ENCODE peak calls at places on chromosomes 5 and 9, in five cellular contexts. O is astrocyte, U is MM.1S, V is RWPE1, N is cardiac muscle cell. F is an unnamed sample.

GRCh38 chr9:14056235-14056930 is 257.6 kb downstream of the NFIB start:
- DNase-seq in U (peak), O (no peak), V (no peak), N (peak), F (no peak)

GRCh38 chr5:178527458-178528307 is 62.5 kb downstream of the COL23A1 start:
- DNase-seq in N (no peak), O (no peak), U (no peak), V (no peak), F (peak)

GRCh38 chr5:171806976-171807823 is 21.6 kb downstream of the SMIM23 start:
- DNase-seq in U (no peak), V (no peak), N (no peak), O (peak), F (no peak)

GRCh38 chr9:134982311-134982710 is 64.6 kb upstream of the FCN1 start:
- DNase-seq in U (no peak), V (no peak), O (no peak), N (no peak), F (no peak)

GRCh38 chr5:92337772-92338234 is 954.7 kb upstream of the ARRDC3 start:
- DNase-seq in N (peak), U (no peak), O (peak), V (no peak), F (no peak)

GRCh38 chr5:168612123-168612522 is 33.0 kb upstream of the PANK3 start:
- DNase-seq in V (no peak), U (no peak), O (peak), N (no peak), F (no peak)

GRCh38 chr9:136619742-136620440 is 42.8 kb upstream of the EGFL7 start:
- DNase-seq in V (no peak), O (no peak), U (no peak), N (no peak), F (peak)

GRCh38 chr5:124963236-124963929 is 216.9 kb upstream of the ZNF608 start:
- DNase-seq in O (peak), V (peak), N (peak), U (no peak), F (no peak)

GRCh38 chr9:37971691-37972090 is 67.8 kb upstream of the SLC25A51 start:
- DNase-seq in O (no peak), U (no peak), V (no peak), N (no peak), F (no peak)

GRCh38 chr9:135098400-135099105 is 11.1 kb downstream of the OLFM1 start:
- DNase-seq in U (peak), N (peak), O (no peak), V (peak), F (no peak)

GRCh38 chr5:2903451-2904395 is 152.2 kb upstream of the IRX2 start:
- DNase-seq in U (no peak), N (no peak), O (no peak), V (no peak), F (no peak)

GRCh38 chr5:139390639-139391569 is 1.2 kb upstream of the MZB1 start:
- DNase-seq in U (no peak), O (no peak), N (no peak), V (no peak), F (peak)

GRCh38 chr9:121819511-121820231 is 168.2 kb downstream of the DAB2IP start:
- DNase-seq in O (peak), V (peak), U (no peak), N (no peak), F (no peak)

GRCh38 chr9:125631391-125632085 is 75.5 kb downstream of the MAPKAP1 start:
- DNase-seq in O (peak), U (peak), V (peak), N (peak), F (no peak)

GRCh38 chr9:14529629-14530028 is 163.6 kb downstream of the ZDHHC21 start:
- DNase-seq in O (no peak), V (no peak), U (no peak), N (no peak), F (no peak)

GRCh38 chr9:105040462-105040861 is 112.5 kb upstream of the ABCA1 start:
- DNase-seq in V (no peak), N (no peak), U (no peak), O (no peak), F (no peak)

GRCh38 chr9:87516222-87516930 is 18.7 kb downstream of the DAPK1 start:
- DNase-seq in U (no peak), V (no peak), O (peak), N (no peak), F (peak)

GRCh38 chr5:16755641-16756040 is 138.8 kb upstream of the RETREG1 start:
- DNase-seq in V (no peak), N (no peak), O (no peak), U (no peak), F (no peak)

GRCh38 chr9:75051285-75051684 is 23.2 kb upstream of the CARNMT1 start:
- DNase-seq in N (no peak), U (no peak), O (no peak), V (no peak), F (no peak)

GRCh38 chr5:125065736-125066135 is 319.3 kb upstream of the ZNF608 start:
- DNase-seq in O (peak), U (no peak), V (no peak), N (peak), F (no peak)

GRCh38 chr5:135921388-135921787 is 25.7 kb upstream of the IL9 start:
- DNase-seq in N (no peak), V (peak), U (no peak), O (no peak), F (no peak)

GRCh38 chr5:149596712-149597111 is 15.4 kb downstream of the ARHGEF37 start:
- DNase-seq in O (no peak), N (no peak), U (no peak), V (no peak), F (no peak)

GRCh38 chr5:149597618-149598017 is 16.3 kb downstream of the ARHGEF37 start:
- DNase-seq in N (no peak), O (no peak), V (no peak), U (no peak), F (no peak)

GRCh38 chr5:149594206-149594895 is 13.1 kb downstream of the ARHGEF37 start:
- DNase-seq in U (no peak), N (no peak), O (no peak), V (no peak), F (no peak)

GRCh38 chr5:149588947-149589346 is 7.6 kb downstream of the ARHGEF37 start:
- DNase-seq in O (no peak), N (no peak), V (no peak), U (no peak), F (no peak)

DNA sequence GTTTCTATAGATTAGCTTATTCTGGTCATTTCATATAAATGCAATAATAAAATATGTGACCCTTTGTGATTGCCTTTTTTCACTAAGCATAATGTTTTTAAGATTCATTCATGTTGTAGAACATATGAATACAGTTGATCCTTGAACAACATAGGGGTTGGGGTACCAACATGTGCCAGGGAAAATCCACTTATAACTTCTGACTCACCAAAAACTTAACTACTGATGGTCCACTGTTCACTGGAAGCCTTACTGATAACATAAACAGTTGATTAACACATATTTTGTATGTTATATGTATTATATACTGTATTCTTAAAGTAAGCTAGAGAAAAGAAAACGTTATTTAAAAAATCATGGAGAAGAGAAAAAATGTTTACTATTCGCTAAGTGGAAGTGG is 12.1 kb downstream of the ARHGEF37 start:
- DNase-seq in O (no peak), N (no peak), V (no peak), U (no peak), F (no peak)
- H3K27ac ChIP-seq in O (no peak), N (no peak), V (no peak), U (no peak), F (no peak)

DNA sequence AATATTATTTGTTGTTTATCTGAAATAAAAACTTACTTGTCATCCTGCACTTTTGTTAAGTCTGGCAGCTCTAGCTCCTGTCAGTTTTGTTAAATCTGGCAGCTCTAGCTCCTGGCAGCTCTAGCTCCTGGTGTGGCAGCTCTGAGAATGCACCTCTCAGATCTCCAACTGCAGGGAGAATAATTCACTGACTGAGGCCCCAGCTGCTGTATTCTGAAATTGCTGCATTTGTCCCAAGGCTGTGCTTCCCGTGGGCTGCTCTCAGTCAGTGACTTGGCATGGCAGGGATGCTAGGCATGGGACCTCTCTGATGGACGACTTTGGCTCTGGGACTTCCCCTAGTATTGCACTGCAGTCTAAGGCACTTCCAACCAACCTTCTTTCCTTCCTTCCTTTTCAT is 475.7 kb downstream of the CCDC171 start:
- DNase-seq in N (no peak), O (no peak), V (no peak), U (no peak), F (no peak)
- H3K27ac ChIP-seq in N (no peak), O (peak), V (no peak), U (no peak), F (no peak)

DNA sequence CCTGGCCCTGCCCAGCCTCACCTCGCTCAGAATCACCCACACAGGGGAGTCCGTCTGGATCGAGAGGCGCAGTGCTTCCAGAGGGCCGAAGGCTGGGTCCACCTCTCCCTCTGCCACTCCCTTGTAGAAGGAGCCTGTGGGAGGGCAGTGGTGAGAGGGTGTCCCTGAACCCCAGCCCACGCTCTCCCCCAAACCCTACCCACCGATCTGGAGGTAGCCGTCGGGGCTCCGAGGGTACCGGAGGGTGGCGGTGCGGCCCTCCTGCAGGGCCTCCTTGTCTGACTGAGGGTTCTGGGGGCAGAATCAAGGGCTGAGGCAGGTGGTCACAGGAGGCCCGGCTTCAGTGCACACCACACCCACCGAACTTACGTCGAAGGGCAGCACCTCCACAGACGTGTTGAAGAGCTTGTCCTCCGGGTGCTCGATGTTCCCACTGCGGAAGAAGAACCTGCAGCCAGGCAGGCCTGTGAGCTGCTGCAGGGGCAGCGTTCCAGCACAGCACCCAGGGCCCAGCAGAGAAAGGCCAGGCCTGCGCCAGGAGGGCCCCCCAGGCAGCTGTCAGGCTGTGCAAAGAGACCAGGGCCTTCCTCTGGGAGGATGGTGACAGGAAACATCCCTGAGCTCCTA is 4.5 kb downstream of the LTC4S start:
- DNase-seq in U (no peak), O (no peak), N (no peak), V (no peak), F (no peak)
- H3K27ac ChIP-seq in U (no peak), O (no peak), N (no peak), V (peak), F (no peak)

GRCh38 chr5:158532739-158533138 is 567.0 kb downstream of the EBF1 start:
- DNase-seq in V (no peak), N (no peak), O (no peak), U (peak), F (no peak)

GRCh38 chr5:158534203-158534602 is 565.5 kb downstream of the EBF1 start:
- DNase-seq in U (no peak), O (no peak), V (no peak), N (no peak), F (no peak)

GRCh38 chr5:158538506-158539074 is 561.1 kb downstream of the EBF1 start:
- DNase-seq in V (no peak), O (no peak), U (peak), N (no peak), F (no peak)

GRCh38 chr5:158541535-158541934 is 558.2 kb downstream of the EBF1 start:
- DNase-seq in N (no peak), V (no peak), O (peak), U (no peak), F (no peak)

DNA sequence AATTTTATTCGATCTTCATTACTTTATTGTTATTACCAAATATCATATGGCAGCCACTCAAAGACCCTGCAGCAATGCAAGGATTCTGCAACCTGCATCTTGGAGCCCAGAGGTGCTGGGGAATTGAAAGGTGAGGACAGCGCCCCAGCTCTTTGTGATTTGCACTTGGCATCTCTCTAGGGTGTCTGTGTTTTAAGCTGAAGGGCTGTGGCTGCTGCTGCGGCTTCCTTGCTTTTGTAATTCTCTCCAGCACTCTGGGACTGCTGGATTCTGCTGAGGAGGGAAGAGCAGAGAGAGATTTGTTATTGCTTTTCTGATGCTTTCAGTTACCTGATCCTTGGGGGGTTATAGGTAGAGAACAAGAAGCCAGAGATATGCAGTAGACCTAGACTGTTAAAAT is 562.4 kb downstream of the EBF1 start:
- DNase-seq in O (no peak), N (no peak), U (no peak), V (no peak), F (no peak)
- H3K27ac ChIP-seq in O (no peak), N (no peak), U (no peak), V (no peak), F (no peak)

GRCh38 chr5:42545038-42545437 is 121.8 kb downstream of the GHR start:
- DNase-seq in O (no peak), V (no peak), N (no peak), U (no peak), F (no peak)

GRCh38 chr5:42547146-42547545 is 123.9 kb downstream of the GHR start:
- DNase-seq in N (no peak), U (no peak), V (peak), O (peak), F (no peak)

GRCh38 chr5:42547894-42548293 is 124.7 kb downstream of the GHR start:
- DNase-seq in N (no peak), U (no peak), V (no peak), O (no peak), F (no peak)

GRCh38 chr5:42542106-42542505 is 118.9 kb downstream of the GHR start:
- DNase-seq in O (no peak), V (no peak), N (no peak), U (no peak), F (no peak)

DNA sequence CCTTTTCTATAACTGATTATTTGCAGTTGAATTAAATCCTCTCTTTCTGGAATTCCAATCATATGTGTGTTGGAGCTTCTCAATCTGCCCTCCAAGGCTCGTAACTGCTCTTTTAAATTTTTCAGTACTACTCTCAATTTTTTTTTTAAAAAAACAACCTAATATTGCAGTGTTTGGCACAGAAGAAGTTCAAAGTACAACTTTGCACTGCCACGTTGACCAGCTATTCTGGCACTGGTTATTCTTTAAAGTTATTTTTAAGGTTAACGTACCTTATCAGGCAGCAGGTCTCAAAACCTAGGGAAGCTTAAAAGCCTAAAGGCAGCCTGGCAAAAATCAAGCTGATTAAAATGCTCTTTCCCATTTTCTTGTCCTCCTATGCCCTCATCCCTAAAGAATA is 120.5 kb downstream of the GHR start:
- DNase-seq in V (no peak), O (no peak), N (peak), U (no peak), F (no peak)
- H3K27ac ChIP-seq in V (no peak), O (no peak), N (no peak), U (no peak), F (peak)